ENCODE peak calls at places on chromosome 16, in ten cellular contexts. V is CD8-positive, alpha-beta T cell; R is lower lobe of right lung; D is AG04449; T is activated CD8-positive, alpha-beta T cell treated with anti-CD3 and anti-CD28 coated beads for 36 hours; U is pancreas; A is colonic mucosa; K is ovary; Q is endothelial cell of umbilical vein; L is tibial nerve. S is an unnamed sample.

GRCh38 chr16:51994597-51994996 is 552.3 kb downstream of the TOX3 start:
- DNase-seq in L (no peak), K (no peak), U (peak), T (no peak), D (no peak), R (peak), V (no peak), A (peak), Q (no peak), S (no peak)

GRCh38 chr16:73058616-73059409 is 10.9 kb upstream of the ZFHX3 start:
- DNase-seq in K (peak), L (no peak), U (peak), V (no peak), R (peak), Q (peak), A (no peak), D (no peak), T (no peak), S (no peak)

GRCh38 chr16:50201784-50202183 is 48.7 kb downstream of the TENT4B start:
- DNase-seq in U (no peak), V (no peak), L (no peak), Q (no peak), A (no peak), R (no peak), D (no peak), K (no peak), T (no peak), S (no peak)

GRCh38 chr16:83899272-83899897 is 470 bp downstream of the MLYCD start:
- DNase-seq in U (peak), Q (peak), V (peak), A (peak), T (peak), L (no peak), D (no peak), R (peak), K (peak), S (no peak)

GRCh38 chr16:62225675-62226074 is 189.4 kb upstream of the CDH8 start:
- DNase-seq in R (peak), A (peak), L (peak), Q (no peak), U (peak), K (no peak), D (no peak), V (no peak), T (peak), S (no peak)

GRCh38 chr16:17053536-17054160 is 417.1 kb downstream of the XYLT1 start:
- DNase-seq in D (no peak), V (no peak), U (no peak), Q (no peak), A (no peak), K (no peak), R (no peak), L (no peak), T (no peak), S (no peak)

GRCh38 chr16:54630284-54630967 is 300.2 kb upstream of the IRX5 start:
- DNase-seq in K (no peak), Q (no peak), V (no peak), T (no peak), D (no peak), R (no peak), L (no peak), U (no peak), A (no peak), S (no peak)

GRCh38 chr16:19884611-19885455 is at the start of gene GPRC5B:
- DNase-seq in R (peak), D (no peak), T (peak), K (peak), Q (peak), U (peak), A (peak), L (peak), V (peak), S (no peak)

GRCh38 chr16:47197536-47198179 is 53.9 kb upstream of the NETO2 start:
- DNase-seq in L (peak), Q (no peak), T (no peak), V (no peak), K (no peak), A (no peak), R (no peak), U (no peak), D (no peak), S (no peak)

GRCh38 chr16:78607022-78607421 is 507.6 kb downstream of the WWOX start:
- DNase-seq in K (no peak), V (no peak), A (no peak), D (no peak), U (no peak), L (no peak), T (no peak), Q (no peak), R (no peak), S (no peak)

GRCh38 chr16:53600076-53600475 is 97.1 kb upstream of the AKTIP start:
- DNase-seq in R (no peak), L (no peak), T (no peak), A (no peak), D (no peak), K (no peak), V (no peak), Q (no peak), U (no peak), S (no peak)

GRCh38 chr16:68760671-68761275 is 23.7 kb downstream of the CDH1 start:
- DNase-seq in Q (no peak), D (no peak), V (no peak), T (peak), R (no peak), K (no peak), L (no peak), U (no peak), A (no peak), S (no peak)

GRCh38 chr16:19696312-19696711 is 21.7 kb downstream of the KNOP1 start:
- DNase-seq in D (peak), Q (peak), U (no peak), R (peak), L (peak), A (peak), T (peak), K (peak), V (peak), S (no peak)

GRCh38 chr16:56121156-56121500 is 70.2 kb upstream of the GNAO1 start:
- DNase-seq in A (no peak), L (no peak), T (no peak), V (no peak), K (no peak), R (no peak), Q (no peak), D (no peak), U (no peak), S (no peak)

GRCh38 chr16:87854053-87854906 is 15.0 kb downstream of the SLC7A5 start:
- DNase-seq in U (peak), K (no peak), L (no peak), Q (no peak), R (no peak), A (no peak), T (peak), V (peak), D (no peak), S (no peak)

GRCh38 chr16:86605950-86606349 is 27.6 kb downstream of the FOXL1 start:
- DNase-seq in K (no peak), U (no peak), R (no peak), D (no peak), V (no peak), Q (no peak), L (no peak), A (no peak), T (no peak), S (no peak)

GRCh38 chr16:69711115-69711740 is 15.1 kb downstream of the NQO1 start:
- DNase-seq in T (peak), D (no peak), K (peak), R (no peak), Q (no peak), U (no peak), L (no peak), A (peak), V (no peak), S (peak)

GRCh38 chr16:53775821-53776431 is 72.0 kb downstream of the FTO start:
- DNase-seq in D (peak), R (no peak), K (no peak), V (no peak), T (no peak), Q (no peak), A (peak), U (no peak), L (peak), S (no peak)

GRCh38 chr16:76488065-76488417 is 210.8 kb downstream of the CNTNAP4 start:
- DNase-seq in K (no peak), D (no peak), L (no peak), Q (no peak), A (no peak), R (no peak), V (no peak), T (no peak), U (no peak), S (no peak)

GRCh38 chr16:71894229-71894920 is 956 bp upstream of the IST1 start:
- DNase-seq in T (peak), Q (peak), R (peak), K (peak), U (no peak), A (peak), V (peak), D (no peak), L (peak), S (no peak)
- TF ChIP-seq CTCF in T (no peak), Q (no peak), R (no peak), K (no peak), U (no peak), A (no peak), V (no peak), D (no peak), L (no peak), S (peak)

GRCh38 chr16:58465817-58466216 is 34.1 kb upstream of the NDRG4 start:
- DNase-seq in A (no peak), D (no peak), T (no peak), V (no peak), R (no peak), L (no peak), U (no peak), Q (no peak), K (no peak), S (no peak)

GRCh38 chr16:58464047-58464915 is 35.7 kb upstream of the NDRG4 start:
- DNase-seq in L (no peak), U (no peak), T (no peak), D (no peak), A (no peak), R (no peak), Q (no peak), V (no peak), K (no peak), S (no peak)

GRCh38 chr16:58466396-58466795 is 33.5 kb upstream of the NDRG4 start:
- DNase-seq in L (no peak), V (no peak), K (no peak), T (no peak), U (no peak), Q (no peak), D (no peak), A (no peak), R (no peak), S (no peak)

GRCh38 chr16:58462997-58463891 is 36.7 kb upstream of the NDRG4 start:
- DNase-seq in Q (no peak), T (peak), L (no peak), R (no peak), V (no peak), A (no peak), K (no peak), U (no peak), D (no peak), S (no peak)

DNA sequence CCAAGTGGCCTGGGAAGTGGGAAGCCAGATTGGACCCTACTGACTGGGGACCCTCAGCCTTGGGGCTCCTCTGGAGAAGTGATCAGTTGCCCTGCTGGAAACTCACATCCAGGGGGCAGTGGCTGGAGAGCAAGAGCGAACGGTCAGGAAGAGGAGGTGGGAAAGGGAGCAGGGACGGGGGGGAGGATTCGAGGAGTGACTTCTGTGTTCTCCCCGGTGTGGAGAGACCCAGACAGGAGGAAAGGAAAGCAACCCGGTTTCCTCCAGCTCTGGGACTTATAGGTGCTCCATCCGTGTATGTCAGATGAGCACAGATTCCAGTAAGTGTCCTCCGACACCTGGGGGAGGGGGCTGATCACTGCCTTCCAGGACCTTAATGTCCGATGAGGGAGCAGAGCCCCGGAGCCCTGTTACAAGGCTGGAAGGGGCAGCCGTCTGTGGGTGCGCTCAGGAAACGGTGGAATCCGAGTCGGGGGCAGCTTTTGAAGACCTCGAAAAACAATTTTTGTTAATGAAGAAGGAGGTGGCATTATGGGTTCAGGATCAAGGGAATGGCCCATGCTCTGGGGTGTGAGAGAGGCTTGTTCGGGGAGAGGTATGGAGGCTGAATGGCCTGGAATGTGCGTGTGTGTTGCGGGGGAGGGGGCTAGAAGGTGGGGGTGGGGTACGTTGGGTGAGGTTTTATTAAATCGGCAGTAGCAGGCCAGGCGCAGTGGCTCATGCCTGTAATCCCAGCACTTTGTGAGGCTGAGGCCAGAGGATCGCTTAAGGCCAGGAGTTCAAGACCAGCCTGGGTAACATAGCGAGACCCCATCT is 34.8 kb upstream of the NDRG4 start:
- DNase-seq in L (no peak), V (no peak), D (no peak), K (no peak), R (no peak), U (no peak), A (no peak), Q (peak), T (no peak), S (no peak)
- TF ChIP-seq CTCF in L (no peak), V (no peak), D (no peak), K (no peak), R (peak), U (no peak), A (no peak), Q (peak), T (no peak), S (peak)

DNA sequence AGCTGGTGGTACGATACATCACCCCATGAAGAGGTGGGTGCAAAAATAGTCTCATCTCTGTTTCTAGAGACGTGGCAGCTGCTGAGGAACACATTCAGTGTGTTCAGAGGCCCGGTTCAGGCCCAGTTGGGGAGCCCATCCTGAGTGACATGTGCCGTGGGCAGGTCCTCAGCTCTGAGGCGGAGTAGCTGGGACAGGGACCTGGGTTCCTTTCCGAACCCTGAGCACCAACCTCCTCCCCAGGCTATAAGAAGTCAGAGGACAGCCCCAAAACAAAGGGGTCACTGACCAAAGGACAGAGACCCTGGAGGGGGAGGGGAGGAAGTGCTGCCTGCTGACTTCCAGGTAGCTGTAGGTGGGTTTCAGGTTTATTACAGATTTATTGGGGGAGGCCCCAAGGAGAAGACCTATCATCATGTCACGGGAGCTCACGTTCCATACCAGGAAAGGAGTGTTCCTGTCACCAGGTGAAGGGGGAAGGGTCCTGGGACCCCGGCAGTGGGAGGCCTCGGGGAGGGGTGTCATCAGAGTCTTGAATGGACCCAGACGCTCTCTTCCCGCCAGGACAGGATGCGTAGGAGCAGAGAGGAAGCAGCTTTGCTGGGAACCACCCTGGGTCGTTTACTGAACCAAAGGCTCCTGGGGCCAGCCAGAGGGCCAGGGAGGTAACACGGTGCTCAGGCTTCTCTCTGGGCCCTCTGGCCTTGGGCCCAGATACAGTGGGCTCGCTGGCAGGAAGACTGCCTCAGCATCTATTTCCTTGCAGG is 4.9 kb downstream of the LDHD start:
- DNase-seq in K (no peak), R (peak), U (no peak), A (no peak), L (no peak), T (no peak), Q (peak), V (no peak), D (no peak), S (no peak)
- TF ChIP-seq CTCF in K (no peak), R (peak), U (no peak), A (peak), L (no peak), T (peak), Q (no peak), V (no peak), D (no peak), S (no peak)

GRCh38 chr16:25395528-25395927 is 137.9 kb upstream of the ZKSCAN2 start:
- DNase-seq in A (no peak), D (no peak), L (no peak), U (no peak), Q (no peak), V (no peak), T (no peak), R (no peak), K (no peak), S (no peak)
- TF ChIP-seq CTCF in A (no peak), D (no peak), L (no peak), U (no peak), Q (no peak), V (no peak), T (no peak), R (no peak), K (no peak), S (no peak)

DNA sequence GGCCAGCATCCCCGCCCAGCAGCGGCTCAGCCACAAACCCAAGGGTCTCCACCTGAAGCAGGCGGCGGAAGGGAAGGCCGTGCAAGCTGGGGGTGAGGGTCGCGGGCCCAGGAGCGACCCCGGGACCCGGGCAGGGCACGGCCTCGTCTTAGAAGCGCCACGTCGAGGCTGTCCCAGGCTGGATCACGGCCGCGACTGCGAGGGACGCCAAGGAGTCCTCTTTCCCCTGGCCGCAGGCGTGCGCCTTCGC is 535 bp upstream of the CCNF start:
- DNase-seq in T (no peak), K (no peak), Q (no peak), V (no peak), A (no peak), D (no peak), U (no peak), R (no peak), L (no peak), S (no peak)
- TF ChIP-seq CTCF in T (no peak), K (no peak), Q (no peak), V (no peak), A (no peak), D (no peak), U (no peak), R (no peak), L (no peak), S (no peak)

DNA sequence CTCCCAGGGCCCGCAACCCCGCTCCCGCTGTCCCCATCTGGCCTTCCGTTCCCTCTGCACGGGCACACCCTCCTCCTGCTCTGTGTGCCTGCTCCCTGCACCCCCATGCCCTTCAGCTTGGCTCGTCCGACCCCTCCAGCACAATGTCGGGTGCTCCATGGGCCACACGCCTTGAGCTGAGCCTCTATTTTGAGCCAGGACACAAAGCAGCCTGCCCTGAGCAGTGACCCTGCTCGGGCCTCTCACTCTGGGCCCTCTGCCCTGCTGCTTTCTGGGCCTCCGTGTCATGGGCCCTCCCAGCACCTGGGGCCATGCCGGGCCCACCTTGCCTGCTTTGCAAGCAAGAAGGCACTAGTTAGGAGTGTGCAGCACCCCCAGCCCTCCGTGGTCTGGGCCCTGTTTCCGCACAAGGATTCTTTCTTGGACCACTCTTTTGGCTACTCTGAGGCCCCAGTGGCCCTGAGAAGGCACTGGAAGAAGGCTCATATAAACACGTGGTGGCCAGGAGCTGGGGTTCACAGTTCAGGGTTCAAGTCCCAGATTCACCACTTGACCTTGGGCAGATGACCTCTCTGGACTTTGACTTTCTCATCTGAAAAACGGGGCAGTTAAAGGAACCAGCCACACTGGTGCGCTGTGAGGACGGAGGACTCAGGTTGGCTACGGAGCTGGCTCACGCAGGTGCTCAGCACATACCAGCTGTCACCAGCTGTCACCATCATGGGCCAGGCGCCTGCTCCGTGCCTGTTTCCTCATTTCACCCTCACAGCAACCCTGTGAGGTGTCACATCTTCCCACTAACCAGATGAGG is 166.1 kb upstream of the GSE1 start:
- DNase-seq in V (no peak), R (no peak), A (no peak), L (no peak), U (peak), K (no peak), D (no peak), T (peak), Q (no peak), S (no peak)
- TF ChIP-seq CTCF in V (no peak), R (no peak), A (no peak), L (no peak), U (no peak), K (no peak), D (no peak), T (no peak), Q (no peak), S (no peak)

DNA sequence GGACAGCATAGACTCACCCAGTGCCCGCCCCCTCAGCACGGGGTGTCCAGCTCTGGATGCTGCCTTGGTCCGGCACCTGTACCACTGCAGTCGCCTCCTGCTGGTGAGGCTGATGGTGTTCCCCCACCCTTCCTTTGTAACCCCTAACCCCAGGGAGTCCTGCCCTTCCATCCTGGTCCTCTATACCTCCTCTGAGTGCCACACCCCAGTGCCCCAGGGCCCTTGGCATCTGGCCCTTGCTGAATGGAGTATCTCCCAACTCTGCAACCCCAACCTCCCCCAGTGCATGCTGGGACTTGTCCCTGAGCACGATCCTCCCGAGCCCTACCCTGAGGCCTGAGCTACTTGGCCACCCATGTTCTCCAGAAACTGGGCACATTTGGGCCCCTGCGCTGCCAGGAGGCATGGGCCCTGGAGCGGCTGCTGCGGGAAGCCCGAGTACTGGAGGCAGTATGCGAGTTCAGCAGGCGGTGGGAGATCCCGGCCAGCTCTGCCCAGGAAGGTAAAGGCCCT is 15.8 kb downstream of the RIPOR1 start:
- DNase-seq in T (no peak), K (no peak), L (no peak), Q (no peak), D (no peak), R (peak), V (no peak), A (no peak), U (peak), S (no peak)
- TF ChIP-seq CTCF in T (no peak), K (no peak), L (no peak), Q (no peak), D (no peak), R (no peak), V (no peak), A (no peak), U (no peak), S (no peak)